ENCODE peak calls at places on chromosomes 1 and 21, in ten cellular contexts. C is IMR-90, H is endothelial cell, B is OCI-LY7, I is omental fat pad, U is cardiac muscle cell, V is HFF-Myc, F is astrocyte of the spinal cord, L is pancreas, N is mucosa of descending colon. M is an unnamed sample.

GRCh38 chr1:29704430-29704829 is 468.1 kb downstream of the PTPRU start:
- DNase-seq in N (no peak), C (no peak), F (no peak), H (no peak), B (no peak), V (no peak), L (no peak), U (no peak), I (no peak), M (no peak)

GRCh38 chr1:211328866-211329265 is 2.2 kb downstream of the TRAF5 start:
- DNase-seq in L (peak; percentile 21), I (no peak), U (no peak), N (no peak), V (no peak), H (no peak), C (no peak), B (peak; percentile 28), F (no peak), M (no peak)

GRCh38 chr1:230807029-230807428 is 59.8 kb downstream of the CAPN9 start:
- DNase-seq in F (no peak), N (no peak), H (no peak), U (no peak), B (no peak), I (no peak), C (no peak), L (no peak), V (no peak), M (peak; percentile 40)

GRCh38 chr1:149966405-149966804 is 29.7 kb upstream of the MTMR11 start:
- DNase-seq in C (peak; percentile 58), U (no peak), V (no peak), L (no peak), F (no peak), B (no peak), I (no peak), H (no peak), N (no peak), M (no peak)

GRCh38 chr1:183278736-183279591 is 92.9 kb downstream of the LAMC2 start:
- DNase-seq in V (no peak), I (no peak), F (peak; percentile 66), H (no peak), C (peak; percentile 68), B (no peak), L (no peak), N (no peak), U (peak; percentile 72), M (peak; percentile 60)

GRCh38 chr21:43921602-43921978 is 56.6 kb downstream of the AGPAT3 start:
- DNase-seq in I (no peak), L (no peak), F (no peak), V (no peak), U (no peak), B (no peak), C (no peak), N (no peak), H (no peak), M (no peak)

GRCh38 chr1:19081218-19081893 is 124.9 kb upstream of the IFFO2 start:
- DNase-seq in V (no peak), B (no peak), U (peak; percentile 72), L (no peak), F (no peak), N (no peak), I (no peak), H (no peak), C (peak; percentile 50), M (no peak)

GRCh38 chr1:85311818-85312217 is 35.4 kb upstream of the BCL10 start:
- DNase-seq in L (no peak), H (no peak), I (no peak), B (no peak), N (no peak), U (no peak), C (no peak), F (no peak), V (no peak), M (no peak)

GRCh38 chr1:73910466-73910865 is 287.5 kb downstream of the LRRIQ3 start:
- DNase-seq in B (no peak), C (no peak), V (no peak), L (no peak), U (no peak), I (no peak), F (no peak), H (no peak), N (no peak), M (no peak)

DNA sequence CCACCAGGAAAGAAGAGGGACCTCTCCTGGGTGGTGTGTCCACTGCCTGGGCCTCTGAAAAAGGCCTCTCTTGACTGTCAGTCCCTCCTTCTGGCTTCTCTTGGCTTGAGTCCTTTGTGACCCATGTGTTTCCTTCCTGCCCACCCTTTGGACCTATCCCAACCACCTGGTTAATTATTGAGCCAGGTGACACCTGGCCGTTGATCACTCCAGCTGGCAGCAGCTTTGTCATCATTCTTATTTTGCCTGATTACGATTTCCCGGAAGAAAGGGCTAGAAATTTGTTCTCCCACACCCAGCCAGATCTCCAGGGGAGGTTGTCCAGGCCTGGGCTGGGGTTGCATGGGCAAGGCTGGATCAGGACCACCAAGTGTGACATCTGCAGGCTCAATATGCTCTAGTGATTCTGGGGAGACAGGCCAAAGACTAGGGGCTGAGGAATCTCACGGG is 24.8 kb downstream of the CSF1 start:
- DNase-seq in C (no peak), V (no peak), F (no peak), H (no peak), B (no peak), N (no peak), L (no peak), U (no peak), I (no peak), M (no peak)
- TF ChIP-seq CTCF in C (no peak), V (no peak), F (no peak), H (no peak), B (no peak), N (no peak), L (no peak), U (no peak), I (no peak), M (no peak)

DNA sequence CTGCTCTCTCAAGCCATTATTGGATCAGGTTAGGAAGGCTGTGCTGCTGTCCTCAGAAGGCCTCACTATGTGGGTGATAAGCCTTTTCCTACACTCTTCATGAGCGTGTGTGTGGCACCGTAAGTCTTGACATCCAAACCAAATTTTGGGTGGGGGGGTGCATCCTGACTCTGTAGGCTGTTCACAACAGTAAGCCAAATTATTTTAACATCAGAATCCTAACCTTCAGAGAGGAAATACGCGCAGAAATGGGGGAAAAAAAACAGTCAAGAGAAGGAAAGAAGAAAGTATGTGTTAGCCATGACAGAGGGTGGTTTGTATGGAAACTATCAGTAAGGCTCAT is 21.0 kb downstream of the STPG1 start:
- DNase-seq in I (no peak), N (no peak), V (no peak), L (no peak), U (no peak), C (no peak), B (no peak), F (no peak), H (no peak), M (no peak)
- TF ChIP-seq CTCF in I (no peak), N (no peak), V (no peak), L (no peak), U (no peak), C (no peak), B (peak; percentile 63), F (no peak), H (no peak), M (no peak)

DNA sequence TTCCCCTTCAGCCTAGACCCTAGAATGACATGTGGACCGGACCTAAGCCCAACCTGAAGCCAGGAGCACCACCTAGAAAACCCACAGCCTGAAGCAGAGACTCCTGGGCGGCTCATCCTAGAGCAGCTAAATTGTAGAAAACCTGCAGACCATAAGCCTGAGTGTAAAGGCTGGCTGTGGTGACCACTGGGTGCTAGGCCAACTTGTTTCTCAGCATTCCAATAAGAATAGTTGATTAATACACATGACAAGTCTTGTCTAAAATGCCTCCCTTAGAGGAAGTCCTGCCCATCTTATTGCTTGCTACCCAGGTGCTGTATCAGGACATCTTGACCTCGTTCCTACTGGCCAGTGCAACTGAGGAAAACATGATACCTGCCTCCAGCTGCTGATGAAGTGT is 23.3 kb upstream of the CASQ2 start:
- DNase-seq in U (no peak), C (no peak), I (no peak), H (no peak), B (no peak), V (no peak), N (no peak), F (no peak), L (no peak), M (no peak)
- TF ChIP-seq CTCF in U (no peak), C (no peak), I (no peak), H (no peak), B (no peak), V (no peak), N (no peak), F (no peak), L (no peak), M (no peak)

DNA sequence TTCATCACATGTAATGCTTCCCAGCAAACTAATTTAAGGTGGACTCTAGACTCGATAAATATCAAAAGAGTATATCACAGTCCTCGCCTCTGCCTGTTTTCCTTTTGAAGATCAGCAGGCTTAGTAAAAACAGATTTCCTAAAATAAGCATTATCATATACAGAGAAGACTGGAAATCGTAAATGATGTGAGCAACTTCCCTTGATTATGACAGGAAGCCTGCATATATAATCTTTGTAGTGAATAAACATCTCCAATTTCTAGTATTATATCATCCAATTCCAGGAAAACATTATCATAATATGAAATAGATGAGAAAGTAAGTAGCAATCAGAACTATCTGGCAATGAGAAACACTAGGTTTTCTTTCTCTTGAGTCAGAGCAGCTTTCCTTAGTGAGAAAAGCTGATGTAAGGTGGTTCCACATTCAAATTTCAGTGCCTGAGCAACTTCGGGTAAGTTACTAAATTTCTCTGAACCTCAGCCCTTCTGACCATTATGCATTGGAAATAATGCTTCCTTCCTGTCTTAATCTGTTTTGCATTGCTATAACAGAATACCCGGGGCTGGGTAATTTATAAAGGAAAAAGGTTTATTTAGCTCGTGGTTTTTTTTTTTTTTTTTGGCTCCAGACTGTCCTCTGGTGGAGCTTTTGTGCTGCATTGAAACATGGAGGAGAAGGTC is 12.6 kb upstream of the POU2F1 start:
- DNase-seq in F (no peak), V (no peak), N (no peak), I (no peak), H (no peak), L (no peak), B (peak; percentile 28), C (no peak), U (no peak), M (no peak)
- TF ChIP-seq CTCF in F (peak; percentile 53), V (peak; percentile 21), N (no peak), I (no peak), H (no peak), L (no peak), B (peak; percentile 69), C (peak; percentile 20), U (peak; percentile 22), M (no peak)

DNA sequence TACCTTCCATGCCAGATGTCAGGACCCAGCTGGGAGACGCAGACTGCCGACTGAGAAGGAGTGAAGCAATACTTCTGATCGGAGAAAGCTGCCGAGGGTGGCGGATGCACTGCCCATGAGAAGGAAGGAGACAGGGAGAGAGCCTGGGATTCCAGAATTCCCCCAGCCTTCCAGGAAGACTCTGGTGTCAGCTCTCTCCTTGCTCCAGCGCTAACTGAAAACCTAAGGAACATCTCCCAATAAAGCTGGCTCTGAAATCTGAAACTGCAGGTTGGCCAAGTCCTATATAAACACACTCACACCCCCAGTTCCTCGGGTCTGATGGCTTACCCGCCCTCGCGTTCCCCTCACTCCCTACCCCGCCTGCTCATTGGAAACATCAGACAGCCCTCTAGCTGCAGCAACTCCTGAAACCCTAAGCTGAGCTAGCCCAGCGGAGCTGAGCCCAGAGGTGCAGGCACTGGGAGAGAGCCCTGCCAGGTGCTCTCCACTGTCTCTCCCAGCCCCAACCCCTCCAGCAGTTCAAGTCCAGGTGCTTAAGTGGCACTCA is 52.3 kb downstream of the PLEKHA6 start:
- DNase-seq in H (peak; percentile 15), B (no peak), C (peak; percentile 76), U (peak; percentile 67), L (no peak), V (no peak), F (no peak), I (no peak), N (no peak), M (no peak)
- TF ChIP-seq CTCF in H (no peak), B (no peak), C (no peak), U (no peak), L (no peak), V (peak; percentile 13), F (no peak), I (no peak), N (no peak), M (no peak)

M was measured in ascending aorta.